ENCODE peak calls at places on chromosome 11, in five cellular contexts. One of them, this sample, is unnamed.

GRCh38 chr11:68632802-68633201 is 51.5 kb upstream of the GAL start:
- DNase-seq in adrenal gland: peak
- DNase-seq in spleen: no peak
- DNase-seq in suprapubic skin: no peak
- DNase-seq in heart left ventricle: no peak
- DNase-seq in this sample: peak

GRCh38 chr11:38169286-38169685 is 1571.2 kb upstream of the RAG2 start:
- DNase-seq in adrenal gland: no peak
- DNase-seq in heart left ventricle: no peak
- DNase-seq in spleen: no peak
- DNase-seq in suprapubic skin: no peak
- DNase-seq in this sample: no peak

GRCh38 chr11:103862827-103863213 is 173.6 kb upstream of the DDI1 start:
- DNase-seq in suprapubic skin: no peak
- DNase-seq in heart left ventricle: no peak
- DNase-seq in spleen: no peak
- DNase-seq in adrenal gland: no peak
- DNase-seq in this sample: no peak

GRCh38 chr11:93143186-93143585 is 54.6 kb downstream of the SLC36A4 start:
- DNase-seq in adrenal gland: no peak
- DNase-seq in heart left ventricle: no peak
- DNase-seq in spleen: no peak
- DNase-seq in suprapubic skin: no peak
- DNase-seq in this sample: no peak

GRCh38 chr11:20762980-20763379 is 93.6 kb downstream of the NELL1 start:
- DNase-seq in spleen: no peak
- DNase-seq in adrenal gland: no peak
- DNase-seq in heart left ventricle: no peak
- DNase-seq in suprapubic skin: no peak
- DNase-seq in this sample: no peak

GRCh38 chr11:105648762-105649161 is 38.9 kb downstream of the GRIA4 start:
- DNase-seq in adrenal gland: no peak
- DNase-seq in suprapubic skin: no peak
- DNase-seq in heart left ventricle: no peak
- DNase-seq in spleen: no peak
- DNase-seq in this sample: no peak

GRCh38 chr11:57202282-57202681 is 20.5 kb downstream of the LRRC55 start:
- DNase-seq in spleen: no peak
- DNase-seq in suprapubic skin: no peak
- DNase-seq in adrenal gland: no peak
- DNase-seq in heart left ventricle: peak
- DNase-seq in this sample: no peak

GRCh38 chr11:119427279-119427678 is 4.3 kb upstream of the THY1 start:
- DNase-seq in adrenal gland: peak
- DNase-seq in spleen: no peak
- DNase-seq in suprapubic skin: no peak
- DNase-seq in heart left ventricle: no peak
- DNase-seq in this sample: no peak

GRCh38 chr11:111631666-111632039 is 29.4 kb downstream of the SIK2 start:
- DNase-seq in spleen: no peak
- DNase-seq in suprapubic skin: no peak
- DNase-seq in adrenal gland: no peak
- DNase-seq in heart left ventricle: no peak
- DNase-seq in this sample: no peak

GRCh38 chr11:20489948-20490347 is 102.4 kb downstream of the PRMT3 start:
- DNase-seq in heart left ventricle: no peak
- DNase-seq in suprapubic skin: no peak
- DNase-seq in adrenal gland: no peak
- DNase-seq in spleen: no peak
- DNase-seq in this sample: no peak

GRCh38 chr11:60363542-60364525 is 14.5 kb upstream of the MS4A7 start:
- DNase-seq in heart left ventricle: peak
- DNase-seq in suprapubic skin: no peak
- DNase-seq in spleen: no peak
- DNase-seq in adrenal gland: peak
- DNase-seq in this sample: peak

GRCh38 chr11:122140535-122140934 is 24.5 kb upstream of the BLID start:
- DNase-seq in spleen: no peak
- DNase-seq in suprapubic skin: no peak
- DNase-seq in adrenal gland: no peak
- DNase-seq in heart left ventricle: no peak
- DNase-seq in this sample: no peak

GRCh38 chr11:2398664-2399355 is 1.7 kb upstream of the TSSC4 start:
- DNase-seq in heart left ventricle: no peak
- DNase-seq in suprapubic skin: no peak
- DNase-seq in spleen: no peak
- DNase-seq in adrenal gland: no peak
- DNase-seq in this sample: no peak

GRCh38 chr11:20088368-20089260 is 71.7 kb downstream of the DBX1 start:
- DNase-seq in heart left ventricle: no peak
- DNase-seq in adrenal gland: no peak
- DNase-seq in spleen: no peak
- DNase-seq in suprapubic skin: no peak
- DNase-seq in this sample: no peak

GRCh38 chr11:26914968-26915367 is 78.9 kb upstream of the FIBIN start:
- DNase-seq in heart left ventricle: no peak
- DNase-seq in suprapubic skin: no peak
- DNase-seq in adrenal gland: no peak
- DNase-seq in spleen: no peak
- DNase-seq in this sample: peak
- H3K27ac ChIP-seq in heart left ventricle: no peak
- H3K27ac ChIP-seq in suprapubic skin: no peak
- H3K27ac ChIP-seq in adrenal gland: no peak
- H3K27ac ChIP-seq in spleen: peak
- H3K27ac ChIP-seq in this sample: no peak

DNA sequence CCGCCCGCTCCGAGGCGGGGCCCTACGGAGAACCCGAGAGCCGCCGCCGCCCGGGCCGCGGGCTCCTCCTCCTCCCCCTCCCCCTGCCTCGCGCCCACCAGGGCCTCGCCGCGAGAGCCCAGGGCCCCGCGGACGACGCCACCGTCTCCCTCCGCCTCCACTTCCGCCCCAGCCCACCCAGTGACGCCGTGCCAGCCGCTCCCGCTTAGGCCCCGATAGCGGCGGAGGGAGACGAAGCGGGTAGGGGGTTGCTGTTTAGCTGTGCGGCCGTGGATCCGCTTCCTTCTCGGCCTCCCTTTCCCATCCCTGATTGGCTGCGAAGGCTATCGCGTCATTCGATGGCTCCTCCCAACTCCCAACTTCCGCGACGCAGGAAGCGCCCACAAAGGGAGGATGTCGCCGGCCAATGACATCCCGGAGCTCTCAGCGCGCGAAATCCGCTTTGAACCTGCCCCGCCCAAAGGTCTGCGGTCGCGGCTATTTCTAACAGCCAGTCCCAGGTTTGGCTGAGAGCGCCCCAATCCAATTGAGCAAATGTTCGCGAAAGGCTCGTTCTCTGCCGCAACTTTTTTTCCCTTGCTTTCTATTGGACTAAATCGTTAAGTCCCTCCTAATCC is at the start of gene FAM76B:
- DNase-seq in suprapubic skin: peak
- DNase-seq in spleen: peak
- DNase-seq in adrenal gland: peak
- DNase-seq in heart left ventricle: peak
- DNase-seq in this sample: peak
- TF ChIP-seq POLR2A in suprapubic skin: peak
- TF ChIP-seq POLR2A in spleen: peak
- TF ChIP-seq POLR2A in adrenal gland: peak
- TF ChIP-seq POLR2A in heart left ventricle: no peak
- TF ChIP-seq POLR2A in this sample: peak

GRCh38 chr11:95269402-95269801 is 38.4 kb upstream of the SESN3 start:
- DNase-seq in suprapubic skin: no peak
- DNase-seq in heart left ventricle: no peak
- DNase-seq in adrenal gland: no peak
- DNase-seq in spleen: no peak
- DNase-seq in this sample: no peak

GRCh38 chr11:95268386-95268785 is 37.4 kb upstream of the SESN3 start:
- DNase-seq in heart left ventricle: no peak
- DNase-seq in suprapubic skin: no peak
- DNase-seq in spleen: no peak
- DNase-seq in adrenal gland: no peak
- DNase-seq in this sample: no peak

GRCh38 chr11:95264881-95265280 is 33.9 kb upstream of the SESN3 start:
- DNase-seq in heart left ventricle: no peak
- DNase-seq in suprapubic skin: no peak
- DNase-seq in adrenal gland: no peak
- DNase-seq in spleen: no peak
- DNase-seq in this sample: no peak

GRCh38 chr11:95267814-95268213 is 36.8 kb upstream of the SESN3 start:
- DNase-seq in adrenal gland: no peak
- DNase-seq in suprapubic skin: no peak
- DNase-seq in heart left ventricle: no peak
- DNase-seq in spleen: no peak
- DNase-seq in this sample: no peak

DNA sequence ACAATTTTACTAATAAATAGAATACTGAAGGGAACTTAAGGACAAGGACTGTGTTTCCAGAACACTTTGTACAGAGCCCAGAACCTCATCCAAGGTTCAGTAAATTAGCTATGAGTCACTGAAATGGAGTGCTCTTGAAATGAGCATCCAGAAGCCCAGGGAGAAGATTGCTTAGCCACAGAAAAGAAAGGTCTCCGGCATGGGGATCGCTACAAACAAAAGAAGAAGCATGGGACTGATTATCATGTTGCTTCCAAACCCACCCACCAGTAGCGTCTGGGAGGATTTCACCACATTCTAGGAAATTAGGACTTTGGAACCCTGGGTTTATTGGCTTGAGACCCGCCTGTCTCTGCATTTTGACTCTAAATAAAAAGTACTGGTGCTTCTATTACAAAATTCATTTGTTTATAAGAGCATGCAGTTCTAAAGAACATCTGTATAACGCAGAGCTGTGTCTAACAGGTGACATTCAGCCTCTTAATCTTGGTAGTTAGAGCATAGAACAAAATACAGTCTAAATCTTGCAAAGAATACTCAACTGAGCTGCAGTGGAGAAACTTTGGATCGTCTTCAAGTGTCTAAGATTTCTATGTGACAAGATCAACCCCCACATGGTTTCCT is 35.9 kb upstream of the SESN3 start:
- DNase-seq in heart left ventricle: no peak
- DNase-seq in suprapubic skin: no peak
- DNase-seq in spleen: no peak
- DNase-seq in adrenal gland: no peak
- DNase-seq in this sample: no peak
- H3K27ac ChIP-seq in heart left ventricle: no peak
- H3K27ac ChIP-seq in suprapubic skin: peak
- H3K27ac ChIP-seq in spleen: no peak
- H3K27ac ChIP-seq in adrenal gland: no peak
- H3K27ac ChIP-seq in this sample: peak

GRCh38 chr11:45917623-45918330 is at the start of gene PEX16:
- DNase-seq in suprapubic skin: peak
- DNase-seq in adrenal gland: peak
- DNase-seq in spleen: peak
- DNase-seq in heart left ventricle: peak
- DNase-seq in this sample: peak
- TF ChIP-seq POLR2A in suprapubic skin: peak
- TF ChIP-seq POLR2A in adrenal gland: peak
- TF ChIP-seq POLR2A in spleen: peak
- TF ChIP-seq POLR2A in heart left ventricle: no peak
- TF ChIP-seq POLR2A in this sample: peak

GRCh38 chr11:70661763-70662501 is 263.6 kb downstream of the CTTN start:
- DNase-seq in heart left ventricle: no peak
- DNase-seq in suprapubic skin: no peak
- DNase-seq in spleen: no peak
- DNase-seq in adrenal gland: no peak
- DNase-seq in this sample: no peak
- H3K27ac ChIP-seq in heart left ventricle: no peak
- H3K27ac ChIP-seq in suprapubic skin: no peak
- H3K27ac ChIP-seq in spleen: no peak
- H3K27ac ChIP-seq in adrenal gland: no peak
- H3K27ac ChIP-seq in this sample: no peak

DNA sequence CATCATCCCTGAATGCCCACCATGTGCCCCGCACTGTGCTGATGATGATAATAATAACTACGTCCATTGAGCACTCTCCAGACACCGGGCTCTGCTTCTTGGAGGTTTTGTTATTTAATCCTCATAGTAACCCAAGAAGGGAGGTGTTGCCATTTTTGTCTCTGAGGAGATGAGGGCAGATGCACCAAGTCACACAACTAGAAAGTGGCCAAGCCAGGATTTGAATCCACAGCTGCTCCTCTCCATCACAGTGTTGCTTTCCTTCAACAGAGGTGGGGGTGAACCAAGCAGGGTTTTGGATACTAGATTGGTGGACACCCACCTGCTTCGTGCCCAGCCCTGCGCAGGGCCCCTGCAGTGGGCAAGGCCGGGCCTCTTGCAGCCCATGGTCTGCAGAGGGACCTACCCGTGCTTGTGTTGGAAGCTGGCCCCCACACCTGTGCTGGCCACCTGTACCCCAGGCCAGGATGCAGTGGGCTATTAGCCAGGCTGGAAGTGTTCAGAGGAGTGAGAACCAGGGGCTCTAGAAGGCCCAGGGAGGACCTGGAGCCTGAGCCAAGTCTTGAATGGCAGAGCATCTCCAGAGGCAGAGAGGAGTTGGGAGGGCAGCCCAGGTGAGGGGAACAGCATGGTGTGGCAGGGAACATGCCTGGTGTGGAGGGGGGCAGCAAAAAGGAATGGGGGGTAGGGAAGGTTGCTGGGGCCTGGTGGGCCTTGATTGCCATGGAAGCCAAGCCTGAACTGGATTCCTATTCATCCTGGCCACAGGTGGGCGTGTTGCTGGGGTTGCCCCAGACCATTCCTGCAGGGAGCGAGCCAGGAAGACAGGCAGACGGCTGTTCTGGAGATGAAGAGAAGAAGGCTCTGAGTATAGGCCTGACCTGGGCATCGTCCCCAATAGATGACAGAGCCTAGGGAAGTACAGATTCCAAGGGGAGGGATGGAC is 2.7 kb upstream of the DPP3 start:
- DNase-seq in adrenal gland: no peak
- DNase-seq in suprapubic skin: no peak
- DNase-seq in heart left ventricle: no peak
- DNase-seq in spleen: no peak
- DNase-seq in this sample: no peak
- TF ChIP-seq POLR2A in adrenal gland: no peak
- TF ChIP-seq POLR2A in suprapubic skin: no peak
- TF ChIP-seq POLR2A in heart left ventricle: no peak
- TF ChIP-seq POLR2A in spleen: no peak
- TF ChIP-seq POLR2A in this sample: no peak

DNA sequence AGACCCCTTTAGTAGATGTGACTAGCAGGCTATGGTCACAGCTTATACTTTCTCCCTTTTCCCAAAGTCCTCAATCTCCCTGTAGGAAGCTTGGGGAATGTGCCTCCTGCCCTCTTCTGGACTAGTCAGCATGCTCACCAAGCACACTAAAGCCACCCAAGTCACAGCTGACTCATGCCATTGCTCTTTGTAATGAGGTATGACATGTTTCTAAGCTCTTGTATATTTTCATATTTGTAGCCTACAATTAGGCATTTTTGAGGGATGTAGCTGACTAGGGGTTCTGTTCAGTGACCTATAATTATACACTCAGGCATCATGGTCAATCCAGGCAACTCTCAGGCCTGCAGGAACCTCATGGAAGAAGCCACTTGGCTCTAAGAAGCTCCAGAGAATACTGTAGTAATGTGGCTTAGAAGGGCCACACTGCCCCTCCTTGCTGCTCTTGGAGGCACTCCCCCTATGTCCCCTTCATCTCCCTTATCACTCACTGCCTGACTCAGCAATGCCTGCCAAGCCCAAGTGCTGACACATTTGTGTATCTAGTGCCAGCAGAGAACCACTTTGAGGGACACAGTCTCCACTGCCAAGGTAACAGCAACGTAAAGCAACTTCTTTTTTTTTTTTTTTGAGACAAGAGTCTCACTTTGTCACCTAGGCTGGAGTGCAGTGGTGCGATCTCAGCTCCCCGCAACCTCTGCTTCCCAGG is 86.2 kb downstream of the RPL27A start:
- DNase-seq in spleen: no peak
- DNase-seq in adrenal gland: peak
- DNase-seq in suprapubic skin: no peak
- DNase-seq in heart left ventricle: peak
- DNase-seq in this sample: no peak
- H3K27ac ChIP-seq in spleen: peak
- H3K27ac ChIP-seq in adrenal gland: peak
- H3K27ac ChIP-seq in suprapubic skin: peak
- H3K27ac ChIP-seq in heart left ventricle: peak
- H3K27ac ChIP-seq in this sample: peak

This sample was measured in transverse colon.